ENCODE peak calls at places on chromosomes 2 and 18, in seven cellular contexts. C is upper lobe of right lung; G is effector memory CD4-positive, alpha-beta T cell; Y is CD4-positive, alpha-beta T cell; W is BE2C; F is SK-N-SH; O is CD8-positive, alpha-beta memory T cell. E is an unnamed sample. For H3K9me3, the result is how much of the 10 kb centered on the place peaks cover.

GRCh38 chr2:201118957-201119848 is 3.2 kb downstream of the CFLAR start:
- DNase-seq in Y (no peak), G (no peak), C (no peak), F (no peak), W (no peak), O (no peak), E (no peak)

GRCh38 chr18:38575648-38576047 is 1010.0 kb upstream of the CELF4 start:
- DNase-seq in O (no peak), Y (no peak), C (no peak), G (no peak), F (no peak), W (no peak), E (no peak)

GRCh38 chr2:98806266-98806697 is 75.3 kb upstream of the MGAT4A start:
- DNase-seq in F (peak), O (no peak), G (no peak), Y (no peak), W (no peak), C (peak), E (no peak)

GRCh38 chr2:20169796-20170467 is 55.0 kb downstream of the SDC1 start:
- DNase-seq in Y (no peak), F (no peak), C (peak), O (no peak), W (no peak), G (no peak), E (no peak)

GRCh38 chr2:24830786-24831185 is 37.6 kb downstream of the CENPO start:
- DNase-seq in F (no peak), W (no peak), O (no peak), G (no peak), Y (no peak), C (peak), E (no peak)

GRCh38 chr2:200104015-200104414 is 148.6 kb downstream of the MAIP1 start:
- DNase-seq in Y (no peak), W (no peak), F (no peak), C (no peak), O (no peak), G (no peak), E (no peak)

GRCh38 chr18:75698861-75699260 is 271.4 kb upstream of the SMIM21 start:
- DNase-seq in O (no peak), G (no peak), C (no peak), Y (no peak), F (no peak), W (no peak), E (no peak)

GRCh38 chr2:152508446-152508845 is 173.5 kb downstream of the FMNL2 start:
- DNase-seq in G (no peak), Y (no peak), O (no peak), F (no peak), W (no peak), C (no peak), E (no peak)

GRCh38 chr18:63617049-63617995 is 26.7 kb downstream of the SERPINB4 start:
- DNase-seq in C (no peak), Y (no peak), W (no peak), O (no peak), G (no peak), F (no peak), E (no peak)

GRCh38 chr2:151156431-151156830 is 105.2 kb downstream of the RBM43 start:
- DNase-seq in W (no peak), O (no peak), C (no peak), Y (no peak), F (no peak), G (no peak), E (no peak)

GRCh38 chr2:85800576-85800975 is 46.8 kb downstream of the ATOH8 start:
- DNase-seq in W (no peak), O (no peak), G (no peak), Y (no peak), F (no peak), C (no peak), E (no peak)

GRCh38 chr2:69685321-69686048 is 41.9 kb upstream of the AAK1 start:
- DNase-seq in F (no peak), O (no peak), G (no peak), C (no peak), Y (no peak), W (no peak), E (no peak)

GRCh38 chr2:230895536-230896345 is 29.3 kb downstream of the GPR55 start:
- DNase-seq in F (no peak), C (no peak), O (no peak), W (no peak), Y (no peak), G (no peak), E (no peak)

GRCh38 chr18:63157293-63158011 is 162.1 kb downstream of the BCL2 start:
- DNase-seq in C (no peak), F (no peak), O (no peak), G (no peak), W (no peak), Y (no peak), E (no peak)

DNA sequence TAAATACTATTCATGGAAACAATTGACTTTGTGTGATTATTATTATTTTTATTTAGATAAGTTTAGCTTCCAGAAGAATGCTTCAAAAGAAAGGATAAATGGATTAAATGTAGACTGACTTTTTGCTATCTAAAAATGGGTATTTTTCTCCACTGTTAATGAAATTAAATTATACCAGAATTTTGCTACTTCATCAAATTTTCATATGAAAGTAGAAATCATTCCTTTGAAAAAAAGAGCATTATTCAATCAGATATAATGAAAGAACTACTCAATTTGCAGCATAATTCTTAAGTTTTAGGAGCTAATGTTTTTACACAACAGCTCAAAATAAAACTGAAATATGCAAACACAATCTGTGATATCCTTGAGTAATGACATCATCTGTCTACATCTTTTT is 1424.6 kb downstream of the DPP10 start:
- DNase-seq in C (no peak), W (no peak), G (no peak), O (no peak), F (no peak), Y (no peak), E (no peak)
- H3K9me3 ChIP-seq in C (under half), W (under half), G (under half), O (under half), F (under half), Y (under half), E (under half)

GRCh38 chr2:3837086-3837485 is 133.7 kb downstream of the DCDC2C start:
- DNase-seq in F (no peak), O (no peak), C (no peak), W (no peak), G (no peak), Y (no peak), E (no peak)

GRCh38 chr2:3838348-3838747 is 135.0 kb downstream of the DCDC2C start:
- DNase-seq in O (no peak), Y (no peak), W (no peak), F (no peak), C (no peak), G (no peak), E (no peak)

GRCh38 chr2:3840611-3841010 is 137.2 kb downstream of the DCDC2C start:
- DNase-seq in W (no peak), O (no peak), G (no peak), Y (no peak), C (no peak), F (no peak), E (no peak)

GRCh38 chr2:3839489-3839888 is 136.1 kb downstream of the DCDC2C start:
- DNase-seq in F (no peak), Y (no peak), O (no peak), G (no peak), C (no peak), W (no peak), E (no peak)
- H3K9me3 ChIP-seq in F (under half), Y (under half), O (under half), G (under half), C (under half), W (under half), E (under half)

GRCh38 chr2:233690444-233690843 is 2.2 kb upstream of the UGT1A6 start:
- DNase-seq in F (no peak), O (no peak), C (no peak), G (no peak), W (no peak), Y (no peak), E (no peak)

GRCh38 chr2:233691443-233692433 is 952 bp upstream of the UGT1A6 start:
- DNase-seq in Y (no peak), C (no peak), O (no peak), W (no peak), G (no peak), F (no peak), E (no peak)

GRCh38 chr2:233693963-233694362 is 1.3 kb downstream of the UGT1A6 start:
- DNase-seq in F (no peak), G (no peak), Y (no peak), O (no peak), C (no peak), W (no peak), E (no peak)

GRCh38 chr2:233689498-233689897 is 3.2 kb upstream of the UGT1A6 start:
- DNase-seq in G (no peak), C (no peak), W (no peak), Y (no peak), O (no peak), F (no peak), E (no peak)

DNA sequence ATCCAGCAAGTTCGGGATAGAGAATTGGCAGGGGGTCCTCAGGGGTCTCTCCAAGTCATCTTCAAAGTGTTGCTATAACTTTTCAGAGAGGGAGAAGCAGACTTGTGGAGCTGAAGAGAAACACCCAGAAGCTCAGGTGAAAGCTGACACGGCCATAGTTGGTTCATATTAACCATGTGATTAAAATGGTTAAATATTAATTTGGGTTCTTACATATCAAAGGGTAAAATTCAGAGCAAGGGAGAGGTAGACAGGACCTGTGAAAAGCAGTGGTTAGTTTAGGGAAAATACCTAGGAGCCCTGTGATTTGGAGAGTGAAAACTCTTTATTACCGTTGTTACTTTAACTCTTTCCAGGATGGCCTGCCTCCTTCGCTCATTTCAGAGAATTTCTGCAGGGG is at the start of gene UGT1A6:
- DNase-seq in Y (no peak), O (no peak), G (no peak), W (no peak), F (no peak), C (no peak), E (no peak)
- H3K9me3 ChIP-seq in Y (under half), O (under half), G (under half), W (under half), F (under half), C (under half), E (under half)

DNA sequence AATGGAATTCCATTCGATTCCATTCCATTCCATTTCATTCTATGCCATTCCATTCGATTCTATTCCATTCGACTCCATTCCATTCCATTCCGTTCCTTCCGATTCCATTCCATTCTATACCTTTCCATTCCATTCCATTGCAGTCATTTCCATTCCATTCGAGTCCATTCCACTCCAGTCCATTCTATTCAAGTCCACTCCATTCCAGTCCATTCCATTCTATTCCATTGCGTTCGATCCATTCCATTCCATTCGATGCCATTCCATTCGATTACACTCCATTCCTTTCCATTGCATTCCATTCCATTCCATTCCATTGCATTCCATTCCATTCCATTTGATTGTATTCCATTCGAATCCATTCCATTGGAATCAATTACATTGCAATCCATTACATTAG is 1119.8 kb downstream of the RPIA start:
- DNase-seq in Y (no peak), W (no peak), F (no peak), C (no peak), O (no peak), G (no peak), E (no peak)
- H3K9me3 ChIP-seq in Y (half or more), W (under half), F (under half), C (half or more), O (under half), G (under half), E (under half)

DNA sequence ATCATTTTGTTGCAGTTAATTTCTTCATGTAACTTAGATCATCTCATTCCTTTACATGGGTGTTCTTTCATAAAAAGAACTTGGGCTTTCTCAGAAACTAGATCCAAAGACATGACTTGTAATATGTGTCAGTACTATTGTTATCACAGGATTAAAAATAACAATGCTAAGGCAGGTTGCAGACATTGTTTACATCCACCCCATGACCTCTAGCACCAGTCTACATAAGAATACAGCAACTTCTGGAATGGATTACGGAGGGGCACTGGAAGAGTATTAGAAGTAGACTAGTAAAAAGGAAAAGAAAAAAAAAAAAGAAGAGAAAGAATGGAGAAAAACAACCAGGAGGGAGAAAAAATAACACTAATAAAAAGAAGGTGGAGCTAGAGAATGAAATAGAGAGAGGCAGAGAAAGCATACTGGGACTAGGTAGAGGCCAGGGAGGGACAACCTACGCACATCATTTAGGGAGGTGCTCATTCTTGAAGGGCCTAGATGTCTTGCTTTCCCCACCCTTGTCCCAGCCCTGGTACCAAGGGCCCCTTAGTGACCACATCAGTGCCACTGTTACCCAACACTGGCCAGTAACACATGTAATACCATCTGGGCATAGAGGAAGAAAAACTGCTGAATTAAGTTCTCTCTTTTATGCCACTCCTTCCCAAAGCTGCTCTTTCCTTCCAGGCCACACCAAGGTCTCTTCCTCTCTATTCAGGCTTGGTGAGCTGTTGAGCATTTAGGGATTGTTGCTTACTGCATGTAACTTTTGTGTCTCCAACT is 70.6 kb upstream of the KLF7 start:
- DNase-seq in G (no peak), C (no peak), O (no peak), W (no peak), F (no peak), Y (no peak), E (no peak)
- H3K9me3 ChIP-seq in G (under half), C (under half), O (under half), W (under half), F (under half), Y (under half), E (under half)

GRCh38 chr18:35242426-35242825 is 1.6 kb downstream of the ZNF397 start:
- DNase-seq in Y (no peak), F (no peak), G (no peak), C (no peak), O (no peak), W (no peak), E (no peak)
- H3K9me3 ChIP-seq in Y (under half), F (under half), G (under half), C (under half), O (under half), W (under half), E (under half)

DNA sequence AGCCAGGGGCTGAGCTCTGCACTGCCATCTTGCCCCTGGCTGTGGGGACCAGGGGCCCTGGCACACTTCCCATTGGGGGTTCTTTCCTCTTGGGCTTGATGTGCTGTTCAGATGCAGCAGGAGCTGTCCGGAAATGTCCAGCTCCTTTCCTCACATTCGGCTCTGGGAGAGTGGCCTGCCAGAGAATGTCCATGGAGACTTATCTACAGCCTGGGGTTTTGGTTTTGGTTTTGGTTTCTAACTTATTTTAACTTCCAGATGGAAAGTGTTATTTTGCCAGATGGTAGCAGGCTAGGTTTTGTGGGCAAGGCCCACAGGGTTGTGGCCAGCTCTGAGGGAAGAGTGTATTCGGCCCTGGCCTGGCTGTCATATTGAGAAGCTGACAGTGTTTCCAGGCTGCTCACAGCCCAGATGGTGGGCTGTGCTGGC is 177.3 kb downstream of the ANKRD30B start:
- DNase-seq in W (no peak), F (no peak), G (no peak), Y (no peak), O (no peak), C (no peak), E (no peak)
- H3K9me3 ChIP-seq in W (under half), F (under half), G (under half), Y (under half), O (under half), C (under half), E (under half)

E was measured in T-helper 17 cell.